ENCODE peak calls at places on chromosomes 1 and 21, in six cellular contexts. M is K562, H is A549, K is endothelial cell of umbilical vein, Z is HepG2, B is GM12878. U is an unnamed sample.

GRCh38 chr1:28602536-28603439 is 10.7 kb downstream of the RAB42 start:
- DNase-seq in M (peak), H (peak), K (peak), Z (peak), B (no peak), U (peak)

GRCh38 chr1:107695341-107695740 is 269.6 kb downstream of the VAV3 start:
- DNase-seq in M (no peak), H (no peak), K (no peak), Z (no peak), B (no peak), U (no peak)

GRCh38 chr21:32826317-32827167 is 55.0 kb upstream of the PAXBP1 start:
- DNase-seq in M (peak), H (peak), K (peak), Z (peak), B (peak), U (peak)

GRCh38 chr1:156420209-156421061 is 51.4 kb downstream of the RHBG start:
- DNase-seq in M (no peak), H (no peak), K (no peak), Z (no peak), B (no peak), U (no peak)

GRCh38 chr1:184242507-184242943 is 144.3 kb upstream of the C1orf21 start:
- DNase-seq in M (no peak), H (no peak), K (peak), Z (no peak), B (no peak), U (no peak)

GRCh38 chr1:1208713-1209433 is 2.5 kb upstream of the TNFRSF18 start:
- DNase-seq in M (peak), H (no peak), K (no peak), Z (no peak), B (no peak), U (peak)

GRCh38 chr1:227946624-227947424 is 908 bp downstream of the WNT9A start:
- DNase-seq in M (peak), H (peak), K (no peak), Z (peak), B (no peak), U (peak)

GRCh38 chr1:222095606-222096475 is 354.0 kb upstream of the DUSP10 start:
- DNase-seq in M (peak), H (peak), K (peak), Z (peak), B (peak), U (peak)

GRCh38 chr1:12161662-12162458 is 4.9 kb upstream of the TNFRSF1B start:
- DNase-seq in M (peak), H (peak), K (peak), Z (no peak), B (peak), U (peak)

GRCh38 chr1:85406887-85407593 is 57.9 kb downstream of the DDAH1 start:
- DNase-seq in M (no peak), H (peak), K (peak), Z (peak), B (no peak), U (no peak)

GRCh38 chr1:192740214-192740613 is 68.6 kb upstream of the RGS2 start:
- DNase-seq in M (no peak), H (no peak), K (no peak), Z (no peak), B (no peak), U (no peak)

GRCh38 chr1:58032621-58033073 is 513.9 kb downstream of the OMA1 start:
- DNase-seq in M (no peak), H (no peak), K (no peak), Z (no peak), B (no peak), U (no peak)

GRCh38 chr1:13759072-13759471 is 59.1 kb downstream of the PRDM2 start:
- DNase-seq in M (no peak), H (no peak), K (no peak), Z (no peak), B (no peak), U (no peak)

GRCh38 chr1:16719571-16720402 is 20.5 kb upstream of the RNU1-4 start:
- DNase-seq in M (peak), H (no peak), K (peak), Z (no peak), B (no peak), U (no peak)

GRCh38 chr1:84301759-84302380 is 362 bp downstream of the SAMD13 start:
- DNase-seq in M (no peak), H (no peak), K (no peak), Z (no peak), B (no peak), U (no peak)

GRCh38 chr1:47993881-47994625 is 3.1 kb downstream of the TRABD2B start:
- DNase-seq in M (no peak), H (no peak), K (no peak), Z (no peak), B (no peak), U (no peak)

GRCh38 chr21:18832950-18833349 is 429.4 kb upstream of the TMPRSS15 start:
- DNase-seq in M (no peak), H (no peak), K (peak), Z (no peak), B (no peak), U (no peak)

GRCh38 chr1:79705218-79705617 is 698.7 kb upstream of the ADGRL4 start:
- DNase-seq in M (no peak), H (no peak), K (no peak), Z (no peak), B (no peak), U (no peak)

GRCh38 chr1:240086726-240087125 is 5.0 kb upstream of the FMN2 start:
- DNase-seq in M (no peak), H (no peak), K (no peak), Z (no peak), B (no peak), U (no peak)

GRCh38 chr1:64898107-64898861 is 68.1 kb downstream of the JAK1 start:
- DNase-seq in M (peak), H (peak), K (peak), Z (peak), B (no peak), U (peak)

GRCh38 chr1:181099152-181100014 is 10.9 kb downstream of the IER5 start:
- DNase-seq in M (no peak), H (no peak), K (peak), Z (no peak), B (peak), U (no peak)

DNA sequence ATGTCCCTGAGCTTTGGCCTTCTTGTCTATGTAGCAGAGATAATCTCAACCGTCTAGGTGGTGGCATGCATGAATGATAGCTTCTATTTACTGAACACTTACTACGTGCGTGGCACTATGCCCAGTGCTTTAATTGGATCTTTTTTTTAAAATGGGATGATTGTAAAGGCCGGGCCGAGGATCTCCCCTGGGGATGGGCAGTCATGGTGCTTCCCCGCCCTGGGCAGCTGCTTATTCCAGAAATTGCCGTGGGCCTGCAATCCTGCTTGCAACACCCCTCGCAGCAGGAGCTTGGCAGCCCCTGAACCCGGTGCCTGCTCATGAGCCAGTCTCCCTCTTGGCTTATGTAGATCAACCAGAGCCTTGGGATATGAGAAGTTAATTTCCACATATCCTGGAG is 360.7 kb downstream of the CAMTA1 start:
- DNase-seq in M (no peak), H (no peak), K (no peak), Z (no peak), B (no peak), U (no peak)
- TF ChIP-seq MAX in M (no peak), H (no peak), K (no peak), Z (no peak), B (no peak), U (no peak)

DNA sequence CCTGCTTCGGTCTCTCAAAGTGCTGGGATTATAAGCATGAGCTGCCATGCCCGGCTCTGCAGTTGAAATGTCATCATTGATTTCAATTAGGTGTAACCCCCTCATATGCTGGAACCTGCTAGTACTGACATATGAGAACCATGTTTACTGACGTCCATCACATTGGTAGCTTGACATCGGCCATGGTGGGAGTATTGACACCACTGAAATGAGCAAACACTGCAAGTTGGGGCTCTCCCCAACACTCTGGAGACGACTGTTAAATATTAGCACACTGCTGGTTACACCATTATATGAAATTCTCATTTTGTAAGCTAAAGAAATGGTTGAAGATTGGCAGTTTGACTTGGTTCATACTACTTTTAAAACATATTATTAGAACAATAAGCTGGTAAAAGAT is 63.7 kb downstream of the CNST start:
- DNase-seq in M (no peak), H (no peak), K (no peak), Z (no peak), B (no peak), U (no peak)
- TF ChIP-seq MYC in M (no peak), H (no peak), K (no peak), Z (no peak), B (no peak), U (no peak)

GRCh38 chr1:94236021-94236491 is 1.3 kb downstream of the ARHGAP29 start:
- DNase-seq in M (no peak), H (no peak), K (no peak), Z (no peak), B (no peak), U (no peak)

GRCh38 chr1:94236630-94237290 is 624 bp downstream of the ARHGAP29 start:
- DNase-seq in M (no peak), H (no peak), K (no peak), Z (no peak), B (no peak), U (no peak)

GRCh38 chr1:94235189-94236020 is 2.0 kb downstream of the ARHGAP29 start:
- DNase-seq in M (no peak), H (no peak), K (no peak), Z (no peak), B (no peak), U (no peak)

GRCh38 chr1:94239796-94240195 is 2.4 kb upstream of the ARHGAP29 start:
- DNase-seq in M (no peak), H (no peak), K (no peak), Z (no peak), B (no peak), U (no peak)

DNA sequence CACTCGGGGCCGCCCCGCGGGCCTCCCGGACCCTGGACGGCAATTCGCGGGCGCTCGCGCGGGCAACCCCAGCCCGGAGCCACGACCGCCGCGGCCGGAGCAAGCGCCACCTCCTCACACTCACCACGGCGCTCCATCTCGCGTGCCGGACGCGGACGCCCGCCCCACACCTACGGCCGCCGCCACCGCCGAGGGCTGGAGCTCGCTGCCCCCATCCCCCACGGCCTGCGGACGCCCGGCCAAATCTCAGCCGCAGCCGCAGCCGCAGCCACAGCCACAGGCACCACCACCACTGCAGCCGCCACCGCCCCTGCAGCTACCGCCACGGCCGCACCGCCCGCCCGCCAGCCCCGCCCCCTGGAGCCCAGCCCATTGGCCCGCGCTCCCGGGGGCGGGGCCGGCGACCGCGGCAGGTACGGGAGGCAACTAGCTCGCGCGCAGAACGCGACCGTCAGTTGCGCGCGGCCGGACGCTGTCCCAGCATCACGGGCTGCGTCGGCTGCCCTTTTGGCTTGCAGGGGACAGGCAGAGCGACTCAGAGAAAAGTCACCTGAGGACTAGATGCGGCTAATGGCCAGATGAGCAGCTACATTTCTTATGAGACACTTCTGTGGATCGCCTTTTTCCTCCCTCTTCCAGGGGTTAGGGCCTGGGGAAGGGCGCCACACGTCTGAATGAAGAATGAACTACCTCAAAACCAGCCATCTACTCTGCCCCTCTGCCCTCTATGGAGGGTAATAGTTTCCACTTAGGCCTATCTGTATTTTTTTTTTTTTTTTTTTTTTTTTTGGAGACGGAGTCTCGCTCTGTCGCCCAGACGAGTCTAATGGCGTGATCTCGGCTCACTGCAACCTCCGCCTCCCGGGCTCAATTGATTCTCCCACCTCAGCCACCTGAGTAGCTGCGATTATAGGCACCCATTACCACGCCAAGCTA is at the start of gene ARHGAP29:
- DNase-seq in M (peak), H (peak), K (peak), Z (peak), B (no peak), U (no peak)
- TF ChIP-seq POLR2A in M (no peak), H (peak), K (peak), Z (peak), B (no peak), U (no peak)

GRCh38 chr1:18191868-18192155 is 84.2 kb downstream of the IGSF21 start:
- DNase-seq in M (no peak), H (no peak), K (no peak), Z (no peak), B (no peak), U (no peak)
- TF ChIP-seq MAX in M (no peak), H (no peak), K (no peak), Z (no peak), B (no peak), U (no peak)

GRCh38 chr21:40215941-40216340 is 348.7 kb downstream of the PCP4 start:
- DNase-seq in M (no peak), H (no peak), K (no peak), Z (no peak), B (no peak), U (no peak)
- TF ChIP-seq MYC in M (no peak), H (no peak), K (no peak), Z (no peak), B (no peak), U (no peak)

GRCh38 chr1:11055676-11056075 is 4.1 kb downstream of the SRM start:
- DNase-seq in M (no peak), H (no peak), K (no peak), Z (no peak), B (no peak), U (no peak)

GRCh38 chr1:11052839-11053757 is 6.1 kb upstream of the MASP2 start:
- DNase-seq in M (peak), H (no peak), K (no peak), Z (no peak), B (no peak), U (peak)

GRCh38 chr1:11053758-11054137 is 6.1 kb downstream of the SRM start:
- DNase-seq in M (peak), H (no peak), K (no peak), Z (no peak), B (no peak), U (peak)

GRCh38 chr1:11054181-11054580 is 5.6 kb downstream of the SRM start:
- DNase-seq in M (no peak), H (no peak), K (no peak), Z (no peak), B (no peak), U (no peak)

DNA sequence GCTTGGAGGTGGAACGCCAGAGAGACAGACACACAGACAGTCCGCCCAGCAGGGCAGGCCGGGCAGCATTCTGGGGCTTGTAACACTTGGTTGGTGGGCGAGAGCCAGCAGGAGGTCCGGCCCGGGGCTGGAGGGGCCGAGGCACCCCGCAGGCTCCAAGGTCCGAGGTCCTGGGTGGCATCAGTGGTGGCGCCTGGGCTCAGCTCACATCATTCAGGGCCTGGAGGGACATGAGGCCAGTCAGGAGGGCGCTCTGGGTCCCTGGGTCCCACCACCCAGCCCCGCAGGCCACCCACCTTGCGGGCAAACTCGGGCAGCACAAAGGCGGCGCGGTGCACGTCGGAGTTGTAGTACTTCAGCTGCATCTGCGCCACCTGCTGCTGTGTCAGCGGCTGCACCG is 5.2 kb downstream of the SRM start:
- DNase-seq in M (no peak), H (no peak), K (no peak), Z (no peak), B (no peak), U (no peak)
- TF ChIP-seq POLR2A in M (no peak), H (no peak), K (no peak), Z (no peak), B (no peak), U (no peak)

GRCh38 chr1:205543351-205544305 is 39.2 kb downstream of the CDK18 start:
- DNase-seq in M (peak), H (no peak), K (peak), Z (peak), B (no peak), U (peak)
- TF ChIP-seq MAX in M (no peak), H (no peak), K (peak), Z (no peak), B (no peak), U (no peak)

GRCh38 chr21:37769656-37770055 is 146.6 kb downstream of the KCNJ6 start:
- DNase-seq in M (no peak), H (no peak), K (no peak), Z (no peak), B (no peak), U (no peak)
- TF ChIP-seq MYC in M (no peak), H (no peak), K (no peak), Z (no peak), B (no peak), U (no peak)